ENCODE peak calls at places on chromosomes 2 and 18, in ten cellular contexts. J, T, Y, K, G, C, Q, N, O and V are unnamed samples.
A peak's percentile ranks its signal among the peaks of the same experiment; 100 is the strongest.

GRCh38 chr2:95320986-95321767 is 24.0 kb downstream of the KCNIP3 start:
- DNase-seq in J (peak; percentile 77), T (no peak), Y (no peak), K (no peak), G (no peak), C (peak; percentile 38), Q (no peak), N (peak; percentile 33), O (no peak), V (no peak)

GRCh38 chr2:20625920-20626697 is 24.8 kb downstream of the HS1BP3 start:
- DNase-seq in J (no peak), T (no peak), Y (no peak), K (no peak), G (peak; percentile 37), C (peak; percentile 61), Q (no peak), N (peak; percentile 70), O (no peak), V (no peak)

GRCh38 chr2:203830294-203831055 is 37.1 kb upstream of the CTLA4 start:
- DNase-seq in J (no peak), T (no peak), Y (no peak), K (no peak), G (no peak), C (no peak), Q (no peak), N (no peak), O (no peak), V (no peak)

GRCh38 chr2:20080839-20081348 is 29.5 kb upstream of the LAPTM4A start:
- DNase-seq in J (no peak), T (no peak), Y (no peak), K (no peak), G (peak; percentile 36), C (no peak), Q (no peak), N (no peak), O (no peak), V (peak; percentile 87)

GRCh38 chr18:31454066-31454708 is 6.6 kb downstream of the DSG3 start:
- DNase-seq in J (peak; percentile 30), T (no peak), Y (no peak), K (peak; percentile 85), G (no peak), C (no peak), Q (no peak), N (no peak), O (no peak), V (no peak)

GRCh38 chr2:1132328-1132964 is 181.8 kb downstream of the SNTG2 start:
- DNase-seq in J (no peak), T (no peak), Y (no peak), K (no peak), G (no peak), C (no peak), Q (no peak), N (no peak), O (no peak), V (peak; percentile 69)

GRCh38 chr2:10407841-10408648 is 40.1 kb downstream of the ODC1 start:
- DNase-seq in J (peak; percentile 95), T (no peak), Y (peak; percentile 68), K (peak; percentile 38), G (peak; percentile 96), C (no peak), Q (no peak), N (no peak), O (peak; percentile 86), V (no peak)

GRCh38 chr2:228848638-228849037 is 422.4 kb downstream of the PID1 start:
- DNase-seq in J (no peak), T (no peak), Y (no peak), K (no peak), G (no peak), C (no peak), Q (no peak), N (no peak), O (no peak), V (no peak)

GRCh38 chr2:49770919-49771318 is 616.6 kb upstream of the FSHR start:
- DNase-seq in J (peak; percentile 0), T (peak; percentile 43), Y (no peak), K (no peak), G (peak; percentile 59), C (peak; percentile 51), Q (peak; percentile 35), N (peak; percentile 59), O (no peak), V (peak; percentile 66)

GRCh38 chr2:216328347-216328746 is 43.9 kb downstream of the MARCHF4 start:
- DNase-seq in J (peak; percentile 46), T (peak; percentile 45), Y (no peak), K (no peak), G (no peak), C (no peak), Q (no peak), N (no peak), O (no peak), V (no peak)

GRCh38 chr2:31428001-31428418 is 13.5 kb upstream of the XDH start:
- DNase-seq in J (peak; percentile 51), T (no peak), Y (no peak), K (no peak), G (no peak), C (no peak), Q (no peak), N (no peak), O (no peak), V (no peak)

GRCh38 chr18:48992133-48992532 is 41.4 kb upstream of the SMAD7 start:
- DNase-seq in J (no peak), T (no peak), Y (no peak), K (no peak), G (no peak), C (no peak), Q (no peak), N (peak; percentile 38), O (no peak), V (no peak)

GRCh38 chr2:224413381-224413780 is 11.5 kb upstream of the FAM124B start:
- DNase-seq in J (no peak), T (no peak), Y (no peak), K (no peak), G (no peak), C (no peak), Q (no peak), N (no peak), O (no peak), V (no peak)

GRCh38 chr2:58515827-58516574 is 274.9 kb upstream of the FANCL start:
- DNase-seq in J (peak; percentile 29), T (peak; percentile 21), Y (no peak), K (no peak), G (no peak), C (no peak), Q (no peak), N (no peak), O (no peak), V (no peak)

GRCh38 chr2:63990072-63990471 is 29.2 kb downstream of the VPS54 start:
- DNase-seq in J (no peak), T (no peak), Y (no peak), K (no peak), G (no peak), C (no peak), Q (no peak), N (no peak), O (no peak), V (no peak)

DNA sequence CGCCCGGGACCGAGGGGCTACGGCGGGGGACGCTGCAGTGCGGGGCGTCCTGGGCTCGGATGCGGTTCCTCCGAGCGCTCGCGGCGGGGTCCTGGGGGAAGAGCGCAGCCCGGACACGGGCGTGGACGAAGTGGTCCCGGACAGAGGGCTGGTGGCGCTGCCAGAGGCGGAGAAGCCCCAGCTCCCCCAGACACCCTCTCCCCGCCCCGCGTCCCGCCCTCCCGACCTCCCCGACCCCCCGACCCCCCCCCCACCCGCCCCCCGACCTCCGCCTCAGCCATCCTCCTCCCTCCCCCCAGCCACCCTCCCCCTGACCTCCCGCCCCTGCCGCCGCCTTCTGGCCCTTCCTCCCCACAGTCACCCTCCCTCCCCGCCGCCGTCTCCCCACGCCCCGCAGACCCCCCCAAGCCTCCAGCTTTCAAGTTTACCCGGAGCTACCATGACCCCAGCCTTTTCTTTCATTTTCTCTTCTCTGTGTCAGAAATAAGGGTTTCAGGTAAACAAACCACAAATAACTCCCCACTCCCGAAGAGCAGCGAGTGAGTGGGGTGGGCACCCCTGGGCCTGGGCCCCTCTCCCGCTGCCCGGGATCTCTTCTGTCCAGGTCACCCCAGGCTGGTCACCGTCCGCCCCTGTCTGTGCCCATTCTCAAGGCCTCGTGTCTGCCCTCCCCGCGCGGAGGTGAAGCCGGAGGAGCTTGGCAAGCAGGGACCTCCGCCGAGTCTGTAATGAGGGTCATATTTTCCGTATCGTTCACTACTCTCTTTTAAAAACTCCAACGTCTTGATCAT is 5.1 kb downstream of the NFATC1 start:
- DNase-seq in J (peak; percentile 43), T (no peak), Y (no peak), K (no peak), G (no peak), C (peak; percentile 65), Q (no peak), N (peak; percentile 67), O (no peak), V (no peak)
- H3K27ac ChIP-seq in J (no peak overlapping the region), T (peak overlapping the region; percentile 78), Y (peak overlapping the region; percentile 96), K (no peak overlapping the region), G (peak overlapping the region; percentile 73), C (no peak overlapping the region), Q (no peak overlapping the region), N (peak overlapping the region; percentile 80), O (peak overlapping the region; percentile 62), V (no peak overlapping the region)

DNA sequence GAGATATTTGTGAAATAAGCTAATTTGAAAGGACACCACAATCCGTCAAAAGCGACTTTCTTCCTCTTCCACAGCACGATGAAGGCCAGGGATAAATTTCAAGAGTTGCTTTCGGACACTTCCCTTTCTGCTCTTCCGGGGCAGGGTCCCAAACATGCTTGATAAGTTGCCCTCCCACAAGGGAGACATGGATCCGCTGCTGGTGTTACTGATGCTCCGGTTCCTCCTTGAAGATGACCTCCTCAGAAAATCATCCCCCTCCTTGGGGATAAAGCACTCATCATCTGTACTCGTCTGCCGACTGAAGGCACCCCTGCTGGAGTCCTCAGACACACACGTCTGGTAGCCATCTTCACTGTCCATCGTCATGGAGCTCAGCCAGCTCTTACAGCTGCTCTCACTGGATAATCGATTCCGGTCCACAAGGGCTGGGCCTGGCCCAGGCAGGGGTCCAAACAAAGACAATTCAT is 28.2 kb downstream of the CYTIP start:
- DNase-seq in J (no peak), T (no peak), Y (no peak), K (no peak), G (no peak), C (peak; percentile 47), Q (no peak), N (peak; percentile 52), O (no peak), V (no peak)
- H3K4me1 ChIP-seq in J (no peaks in the 10 kb centered on the region), T (no peaks in the 10 kb centered on the region), Y (no peaks in the 10 kb centered on the region), K (no peaks in the 10 kb centered on the region), G (no peaks in the 10 kb centered on the region), C (no peaks in the 10 kb centered on the region), Q (no peaks in the 10 kb centered on the region), N (no peaks in the 10 kb centered on the region), O (no peaks in the 10 kb centered on the region), V (no peaks in the 10 kb centered on the region)

DNA sequence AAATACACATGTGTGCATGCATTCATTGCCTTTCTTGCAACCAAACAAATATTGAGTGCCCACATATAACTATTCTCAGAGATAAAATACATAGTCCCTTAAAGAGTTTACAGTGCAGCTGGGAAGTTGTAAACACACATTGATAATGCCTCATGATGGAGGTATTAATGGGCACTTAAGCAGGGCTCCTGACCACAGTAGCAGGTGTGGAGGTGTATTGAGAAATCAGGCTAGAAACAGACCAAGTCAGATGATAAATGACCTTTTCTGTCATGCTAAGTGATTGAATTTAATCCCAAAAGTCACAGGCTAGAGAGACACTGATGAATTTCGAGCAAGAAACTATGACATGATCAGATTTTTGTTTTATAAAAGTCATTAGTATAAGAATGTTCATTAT is 157.7 kb downstream of the ZNF385B start:
- DNase-seq in J (no peak), T (no peak), Y (no peak), K (no peak), G (no peak), C (no peak), Q (no peak), N (no peak), O (no peak), V (no peak)
- H3K4me3 ChIP-seq in J (no peak overlapping the region), T (no peak overlapping the region), Y (no peak overlapping the region), K (no peak overlapping the region), G (no peak overlapping the region), C (no peak overlapping the region), Q (no peak overlapping the region), N (no peak overlapping the region), O (no peak overlapping the region), V (no peak overlapping the region)

GRCh38 chr18:78721281-78721949 is 258.2 kb upstream of the SALL3 start:
- DNase-seq in J (no peak), T (no peak), Y (no peak), K (no peak), G (no peak), C (peak; percentile 36), Q (no peak), N (no peak), O (no peak), V (no peak)
- H3K27ac ChIP-seq in J (no peak overlapping the region), T (no peak overlapping the region), Y (no peak overlapping the region), K (no peak overlapping the region), G (no peak overlapping the region), C (no peak overlapping the region), Q (no peak overlapping the region), N (no peak overlapping the region), O (no peak overlapping the region), V (no peak overlapping the region)